ENCODE peak calls at places on chromosome 21, in seven cellular contexts. L is mammary epithelial cell, E is cardiac muscle cell, W is mucosa of descending colon, N is Panc1, Y is kidney epithelial cell, T is lung. J is an unnamed sample.
A peak's percentile ranks its signal among the peaks of the same experiment; 100 is the strongest.

GRCh38 chr21:35971824-35972223 is 88.5 kb downstream of the SETD4 start:
- DNase-seq in L (no peak), E (no peak), W (no peak), N (no peak), Y (no peak), T (no peak), J (no peak)

GRCh38 chr21:45615145-45615711 is 28.3 kb upstream of the PCBP3 start:
- DNase-seq in L (peak; percentile 15), E (no peak), W (peak; percentile 62), N (no peak), Y (no peak), T (no peak), J (no peak)

GRCh38 chr21:38413958-38414506 is 84.2 kb downstream of the ERG start:
- DNase-seq in L (no peak), E (no peak), W (no peak), N (no peak), Y (no peak), T (no peak), J (no peak)

GRCh38 chr21:45938811-45939520 is 42.6 kb upstream of the COL6A1 start:
- DNase-seq in L (no peak), E (no peak), W (no peak), N (no peak), Y (no peak), T (no peak), J (no peak)

GRCh38 chr21:38759286-38759872 is 46.4 kb upstream of the ETS2 start:
- DNase-seq in L (no peak), E (no peak), W (no peak), N (no peak), Y (no peak), T (no peak), J (no peak)

GRCh38 chr21:44084496-44085241 is 22.5 kb upstream of the PWP2 start:
- DNase-seq in L (no peak), E (no peak), W (no peak), N (no peak), Y (no peak), T (no peak), J (no peak)

GRCh38 chr21:24375201-24375600 is 1232.1 kb downstream of the MRPL39 start:
- DNase-seq in L (no peak), E (no peak), W (peak; percentile 7), N (no peak), Y (no peak), T (no peak), J (no peak)

GRCh38 chr21:29261555-29262540 is 36.9 kb upstream of the BACH1 start:
- DNase-seq in L (peak; percentile 91), E (no peak), W (no peak), N (no peak), Y (no peak), T (no peak), J (no peak)

GRCh38 chr21:35467536-35467935 is 418.4 kb upstream of the RUNX1 start:
- DNase-seq in L (no peak), E (no peak), W (no peak), N (no peak), Y (no peak), T (no peak), J (no peak)

GRCh38 chr21:31671931-31672330 is 12.4 kb downstream of the SOD1 start:
- DNase-seq in L (no peak), E (no peak), W (no peak), N (no peak), Y (no peak), T (no peak), J (no peak)

GRCh38 chr21:30408782-30409494 is 13.1 kb downstream of the KRTAP13-1 start:
- DNase-seq in L (peak; percentile 83), E (peak; percentile 83), W (peak; percentile 56), N (no peak), Y (peak; percentile 35), T (peak; percentile 65), J (peak; percentile 20)

GRCh38 chr21:17270234-17270633 is 242.6 kb upstream of the CXADR start:
- DNase-seq in L (peak; percentile 13), E (peak; percentile 62), W (peak; percentile 5), N (no peak), Y (no peak), T (no peak), J (peak; percentile 7)

GRCh38 chr21:33234618-33235520 is 5.1 kb downstream of the IFNAR2 start:
- DNase-seq in L (no peak), E (no peak), W (no peak), N (no peak), Y (no peak), T (no peak), J (no peak)

GRCh38 chr21:39218082-39218409 is 34.8 kb upstream of the PSMG1 start:
- DNase-seq in L (no peak), E (no peak), W (no peak), N (no peak), Y (no peak), T (no peak), J (no peak)

GRCh38 chr21:33370292-33370691 is 32.9 kb upstream of the IFNGR2 start:
- DNase-seq in L (no peak), E (no peak), W (no peak), N (no peak), Y (no peak), T (no peak), J (no peak)

GRCh38 chr21:45225041-45225740 is 62.5 kb downstream of the POFUT2 start:
- DNase-seq in L (no peak), E (no peak), W (no peak), N (no peak), Y (no peak), T (no peak), J (no peak)

DNA sequence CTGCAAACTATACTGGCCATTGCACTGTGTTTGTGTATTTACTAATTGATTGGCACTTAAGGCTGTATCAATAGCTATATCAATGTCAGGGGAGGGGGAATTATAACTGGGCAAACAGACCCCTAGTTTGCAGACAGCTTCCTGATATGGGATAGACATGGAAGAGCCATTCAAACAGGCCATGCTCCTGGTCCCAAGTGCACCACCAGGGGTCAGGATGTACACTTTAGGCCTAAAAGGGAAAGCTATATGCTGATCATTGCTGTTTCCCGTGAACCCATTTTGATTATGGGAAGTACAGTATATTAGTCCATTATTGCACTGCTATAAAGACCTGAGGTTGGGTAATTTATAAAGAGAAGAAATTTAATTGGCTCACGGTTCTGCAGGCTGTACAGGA is 125.0 kb upstream of the BACE2 start:
- DNase-seq in L (no peak), E (no peak), W (peak; percentile 26), N (no peak), Y (no peak), T (no peak), J (no peak)
- TF ChIP-seq CTCF in L (peak; percentile 27), E (peak; percentile 13), W (no peak), N (peak; percentile 31), Y (no peak), T (no peak), J (peak; percentile 16)

DNA sequence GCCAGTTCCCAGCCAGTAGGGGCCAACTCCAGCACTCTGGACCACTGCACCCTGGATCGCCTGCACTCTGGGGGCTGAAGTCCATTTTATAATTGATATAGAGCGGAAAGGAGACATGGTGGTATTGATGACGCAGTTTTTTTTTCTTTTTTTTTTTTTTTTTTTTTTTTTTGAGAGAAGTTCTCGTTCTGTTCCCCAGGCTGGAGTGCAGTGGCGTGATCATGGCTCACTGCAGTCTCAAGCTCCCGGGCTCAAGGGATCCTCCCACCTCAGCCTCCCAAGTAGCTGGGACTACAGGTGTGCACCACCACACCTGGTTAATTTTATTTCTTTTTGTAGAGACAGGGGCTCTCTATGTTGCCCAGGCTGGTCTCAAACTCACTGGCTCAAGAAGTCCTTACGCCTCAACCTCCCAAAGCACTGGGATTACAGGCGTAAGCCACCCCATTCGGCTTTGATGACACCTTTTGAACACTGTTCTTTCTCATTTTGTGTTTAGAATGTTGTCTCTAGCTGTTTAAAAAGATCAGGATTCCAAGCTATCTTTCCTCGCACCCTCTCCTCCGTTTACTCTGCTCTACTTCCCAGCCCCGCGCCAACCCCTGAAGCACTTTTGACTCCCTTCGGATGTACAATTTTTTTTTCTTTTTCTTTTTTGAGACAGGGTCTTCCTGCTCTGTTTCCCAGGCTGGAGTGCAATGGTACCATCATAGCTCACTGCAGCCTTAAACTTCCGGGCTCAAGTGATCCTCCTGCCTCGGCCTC is 960 bp downstream of the MX2 start:
- DNase-seq in L (no peak), E (no peak), W (no peak), N (no peak), Y (no peak), T (no peak), J (no peak)
- H3K4me3 ChIP-seq in L (no peak overlapping the region), E (no peak overlapping the region), W (no peak overlapping the region), N (no peak overlapping the region), Y (no peak overlapping the region), T (no peak overlapping the region), J (no peak overlapping the region)

GRCh38 chr21:27265492-27265891 is 298.6 kb upstream of the ADAMTS5 start:
- DNase-seq in L (no peak), E (no peak), W (no peak), N (no peak), Y (no peak), T (no peak), J (no peak)
- TF ChIP-seq CTCF in L (no peak), E (no peak), W (no peak), N (no peak), Y (no peak), T (no peak), J (no peak)

GRCh38 chr21:42222821-42223390 is 4.0 kb downstream of the ABCG1 start:
- DNase-seq in L (no peak), E (no peak), W (peak; percentile 2), N (no peak), Y (no peak), T (no peak), J (no peak)
- H3K4me3 ChIP-seq in L (no peak overlapping the region), E (no peak overlapping the region), W (no peak overlapping the region), N (no peak overlapping the region), Y (no peak overlapping the region), T (no peak overlapping the region), J (no peak overlapping the region)

GRCh38 chr21:19326581-19327319 is 923.2 kb upstream of the TMPRSS15 start:
- DNase-seq in L (no peak), E (no peak), W (no peak), N (no peak), Y (no peak), T (no peak), J (no peak)

GRCh38 chr21:19321688-19322087 is 918.1 kb upstream of the TMPRSS15 start:
- DNase-seq in L (no peak), E (no peak), W (no peak), N (no peak), Y (no peak), T (no peak), J (no peak)

GRCh38 chr21:19322360-19322759 is 918.8 kb upstream of the TMPRSS15 start:
- DNase-seq in L (no peak), E (no peak), W (no peak), N (no peak), Y (no peak), T (no peak), J (no peak)
- TF ChIP-seq CTCF in L (no peak), E (peak; percentile 6), W (no peak), N (no peak), Y (peak; percentile 22), T (no peak), J (no peak)